ENCODE peak calls at places on chromosomes 1 and 21, in four cellular contexts. One of them, this sample, is unnamed.

GRCh38 chr1:181351740-181352139 is 131.6 kb upstream of the CACNA1E start:
- DNase-seq in neural crest cell: no peak
- DNase-seq in lung: no peak
- DNase-seq in LoVo: no peak
- DNase-seq in this sample: no peak

GRCh38 chr1:247301176-247301540 is 30.5 kb downstream of the ZNF496 start:
- DNase-seq in neural crest cell: no peak
- DNase-seq in lung: no peak
- DNase-seq in LoVo: no peak
- DNase-seq in this sample: no peak

GRCh38 chr1:90720137-90720636 is 3.1 kb upstream of the BARHL2 start:
- DNase-seq in neural crest cell: no peak
- DNase-seq in lung: no peak
- DNase-seq in LoVo: no peak
- DNase-seq in this sample: no peak

GRCh38 chr21:14686466-14687276 is 140.6 kb upstream of the SAMSN1 start:
- DNase-seq in neural crest cell: no peak
- DNase-seq in lung: no peak
- DNase-seq in LoVo: no peak
- DNase-seq in this sample: no peak

GRCh38 chr1:201383647-201384405 is 6.3 kb upstream of the TNNT2 start:
- DNase-seq in neural crest cell: no peak
- DNase-seq in lung: no peak
- DNase-seq in LoVo: no peak
- DNase-seq in this sample: peak

GRCh38 chr1:119448112-119448511 is 33.2 kb downstream of the HSD3B2 start:
- DNase-seq in neural crest cell: no peak
- DNase-seq in lung: no peak
- DNase-seq in LoVo: no peak
- DNase-seq in this sample: no peak

GRCh38 chr1:192628406-192629057 is 7.4 kb upstream of the RGS13 start:
- DNase-seq in neural crest cell: no peak
- DNase-seq in lung: no peak
- DNase-seq in LoVo: no peak
- DNase-seq in this sample: no peak

GRCh38 chr1:237756304-237756967 is 134.3 kb downstream of the ZP4 start:
- DNase-seq in neural crest cell: no peak
- DNase-seq in lung: no peak
- DNase-seq in LoVo: no peak
- DNase-seq in this sample: no peak

GRCh38 chr21:43764576-43765495 is 11.3 kb downstream of the CSTB start:
- DNase-seq in neural crest cell: no peak
- DNase-seq in lung: no peak
- DNase-seq in LoVo: no peak
- DNase-seq in this sample: peak

GRCh38 chr1:998905-999796 is 746 bp downstream of the HES4 start:
- DNase-seq in neural crest cell: no peak
- DNase-seq in lung: no peak
- DNase-seq in LoVo: no peak
- DNase-seq in this sample: peak

GRCh38 chr21:15775981-15776380 is 46.2 kb downstream of the USP25 start:
- DNase-seq in neural crest cell: no peak
- DNase-seq in lung: no peak
- DNase-seq in LoVo: peak
- DNase-seq in this sample: no peak

GRCh38 chr21:16086121-16086520 is 356.3 kb downstream of the USP25 start:
- DNase-seq in neural crest cell: no peak
- DNase-seq in lung: no peak
- DNase-seq in LoVo: no peak
- DNase-seq in this sample: no peak

GRCh38 chr1:164473544-164473943 is 85.4 kb upstream of the PBX1 start:
- DNase-seq in neural crest cell: no peak
- DNase-seq in lung: no peak
- DNase-seq in LoVo: peak
- DNase-seq in this sample: no peak

GRCh38 chr1:244096066-244096610 is 45.1 kb downstream of the ZBTB18 start:
- DNase-seq in neural crest cell: no peak
- DNase-seq in lung: no peak
- DNase-seq in LoVo: no peak
- DNase-seq in this sample: no peak

GRCh38 chr1:240189386-240189989 is 97.8 kb downstream of the FMN2 start:
- DNase-seq in neural crest cell: peak
- DNase-seq in lung: no peak
- DNase-seq in LoVo: peak
- DNase-seq in this sample: peak

GRCh38 chr1:194698908-194699318 is 1512.5 kb upstream of the B3GALT2 start:
- DNase-seq in neural crest cell: no peak
- DNase-seq in lung: no peak
- DNase-seq in LoVo: no peak
- DNase-seq in this sample: no peak

GRCh38 chr1:11847667-11848445 is at the start of gene NPPA:
- DNase-seq in neural crest cell: no peak
- DNase-seq in lung: no peak
- DNase-seq in LoVo: no peak
- DNase-seq in this sample: no peak

GRCh38 chr1:3663999-3664699 is 11.8 kb downstream of the TP73 start:
- DNase-seq in neural crest cell: no peak
- DNase-seq in lung: no peak
- DNase-seq in LoVo: no peak
- DNase-seq in this sample: no peak

GRCh38 chr1:157542676-157543075 is 9.6 kb downstream of the FCRL5 start:
- DNase-seq in neural crest cell: no peak
- DNase-seq in lung: no peak
- DNase-seq in LoVo: no peak
- DNase-seq in this sample: peak

GRCh38 chr1:46487818-46488218 is 1.8 kb upstream of the DMBX1 start:
- DNase-seq in neural crest cell: no peak
- DNase-seq in lung: no peak
- DNase-seq in LoVo: no peak
- DNase-seq in this sample: no peak

GRCh38 chr1:39713557-39713956 is 22.3 kb upstream of the HPCAL4 start:
- DNase-seq in neural crest cell: no peak
- DNase-seq in lung: no peak
- DNase-seq in LoVo: no peak
- DNase-seq in this sample: no peak

GRCh38 chr1:24541711-24542346 is 14.1 kb upstream of the NCMAP start:
- DNase-seq in neural crest cell: no peak
- DNase-seq in lung: no peak
- DNase-seq in LoVo: no peak
- DNase-seq in this sample: no peak

GRCh38 chr1:116990612-116991151 is 10.9 kb upstream of the CD101 start:
- DNase-seq in neural crest cell: no peak
- DNase-seq in lung: peak
- DNase-seq in LoVo: no peak
- DNase-seq in this sample: no peak

GRCh38 chr21:33948096-33948950 is 32.7 kb upstream of the ATP5PO start:
- DNase-seq in neural crest cell: peak
- DNase-seq in lung: peak
- DNase-seq in LoVo: no peak
- DNase-seq in this sample: no peak

GRCh38 chr1:96559181-96559580 is 162.4 kb upstream of the PTBP2 start:
- DNase-seq in neural crest cell: no peak
- DNase-seq in lung: no peak
- DNase-seq in LoVo: no peak
- DNase-seq in this sample: no peak

GRCh38 chr1:52190500-52191252 is 48.8 kb downstream of the ZFYVE9 start:
- DNase-seq in neural crest cell: no peak
- DNase-seq in lung: no peak
- DNase-seq in LoVo: no peak
- DNase-seq in this sample: no peak

GRCh38 chr21:46214478-46215340 is 13.9 kb downstream of the LSS start:
- DNase-seq in neural crest cell: no peak
- DNase-seq in lung: no peak
- DNase-seq in LoVo: no peak
- DNase-seq in this sample: no peak

GRCh38 chr1:83751602-83752001 is 247.3 kb downstream of the TTLL7 start:
- DNase-seq in neural crest cell: no peak
- DNase-seq in lung: no peak
- DNase-seq in LoVo: no peak
- DNase-seq in this sample: no peak

GRCh38 chr1:40311692-40312091 is 5.4 kb downstream of the COL9A2 start:
- DNase-seq in neural crest cell: no peak
- DNase-seq in lung: no peak
- DNase-seq in LoVo: no peak
- DNase-seq in this sample: no peak

This sample was measured in Caki2.